ENCODE peak calls at places on chromosomes 5 and 9, in eight cellular contexts. One of them, this sample, is unnamed.
A peak's percentile ranks its signal among the peaks of the same experiment; 100 is the strongest.

GRCh38 chr5:170139786-170140335 is 34.2 kb downstream of the FOXI1 start:
- DNase-seq in activated T-cell treated with anti-CD3 and anti-CD28 coated beads, Interleukin-2, amount 50 U/mL, for 1 hour: no peak
- DNase-seq in NCI-H510A treated with DMSO at 0.1 percent for 48 hours: no peak
- DNase-seq in SHP77 treated with DMSO at 0.1 percent for 48 hours: no peak
- DNase-seq in ecto neural progenitor cell: peak; percentile 23
- DNase-seq in mucosa of gallbladder: no peak
- DNase-seq in AG04450: no peak
- DNase-seq in endothelial cell of umbilical vein: no peak
- DNase-seq in this sample: no peak

GRCh38 chr9:108586451-108586850 is 269.3 kb downstream of the ACTL7B start:
- DNase-seq in activated T-cell treated with anti-CD3 and anti-CD28 coated beads, Interleukin-2, amount 50 U/mL, for 1 hour: no peak
- DNase-seq in NCI-H510A treated with DMSO at 0.1 percent for 48 hours: no peak
- DNase-seq in SHP77 treated with DMSO at 0.1 percent for 48 hours: no peak
- DNase-seq in ecto neural progenitor cell: no peak
- DNase-seq in mucosa of gallbladder: no peak
- DNase-seq in AG04450: no peak
- DNase-seq in endothelial cell of umbilical vein: no peak
- DNase-seq in this sample: no peak

GRCh38 chr9:23621166-23621565 is 204.9 kb downstream of the ELAVL2 start:
- DNase-seq in activated T-cell treated with anti-CD3 and anti-CD28 coated beads, Interleukin-2, amount 50 U/mL, for 1 hour: no peak
- DNase-seq in NCI-H510A treated with DMSO at 0.1 percent for 48 hours: no peak
- DNase-seq in SHP77 treated with DMSO at 0.1 percent for 48 hours: no peak
- DNase-seq in ecto neural progenitor cell: no peak
- DNase-seq in mucosa of gallbladder: no peak
- DNase-seq in AG04450: no peak
- DNase-seq in endothelial cell of umbilical vein: no peak
- DNase-seq in this sample: no peak

GRCh38 chr5:11890777-11891176 is 13.5 kb downstream of the CTNND2 start:
- DNase-seq in activated T-cell treated with anti-CD3 and anti-CD28 coated beads, Interleukin-2, amount 50 U/mL, for 1 hour: no peak
- DNase-seq in NCI-H510A treated with DMSO at 0.1 percent for 48 hours: no peak
- DNase-seq in SHP77 treated with DMSO at 0.1 percent for 48 hours: no peak
- DNase-seq in ecto neural progenitor cell: no peak
- DNase-seq in mucosa of gallbladder: no peak
- DNase-seq in AG04450: no peak
- DNase-seq in endothelial cell of umbilical vein: no peak
- DNase-seq in this sample: no peak

GRCh38 chr9:104993291-104993963 is 65.5 kb upstream of the ABCA1 start:
- DNase-seq in activated T-cell treated with anti-CD3 and anti-CD28 coated beads, Interleukin-2, amount 50 U/mL, for 1 hour: no peak
- DNase-seq in NCI-H510A treated with DMSO at 0.1 percent for 48 hours: peak; percentile 56
- DNase-seq in SHP77 treated with DMSO at 0.1 percent for 48 hours: no peak
- DNase-seq in ecto neural progenitor cell: peak; percentile 60
- DNase-seq in mucosa of gallbladder: peak; percentile 82
- DNase-seq in AG04450: no peak
- DNase-seq in endothelial cell of umbilical vein: peak; percentile 68
- DNase-seq in this sample: peak; percentile 76

GRCh38 chr9:35757527-35758275 is 3.6 kb upstream of the MSMP start:
- DNase-seq in activated T-cell treated with anti-CD3 and anti-CD28 coated beads, Interleukin-2, amount 50 U/mL, for 1 hour: no peak
- DNase-seq in NCI-H510A treated with DMSO at 0.1 percent for 48 hours: peak; percentile 31
- DNase-seq in SHP77 treated with DMSO at 0.1 percent for 48 hours: no peak
- DNase-seq in ecto neural progenitor cell: no peak
- DNase-seq in mucosa of gallbladder: no peak
- DNase-seq in AG04450: no peak
- DNase-seq in endothelial cell of umbilical vein: peak; percentile 54
- DNase-seq in this sample: peak; percentile 68

GRCh38 chr5:170262061-170262764 is 29.4 kb downstream of the C5orf58 start:
- DNase-seq in activated T-cell treated with anti-CD3 and anti-CD28 coated beads, Interleukin-2, amount 50 U/mL, for 1 hour: no peak
- DNase-seq in NCI-H510A treated with DMSO at 0.1 percent for 48 hours: no peak
- DNase-seq in SHP77 treated with DMSO at 0.1 percent for 48 hours: no peak
- DNase-seq in ecto neural progenitor cell: no peak
- DNase-seq in mucosa of gallbladder: no peak
- DNase-seq in AG04450: no peak
- DNase-seq in endothelial cell of umbilical vein: no peak
- DNase-seq in this sample: no peak

GRCh38 chr5:1511651-1512540 is 11.9 kb downstream of the LPCAT1 start:
- DNase-seq in activated T-cell treated with anti-CD3 and anti-CD28 coated beads, Interleukin-2, amount 50 U/mL, for 1 hour: peak; percentile 14
- DNase-seq in NCI-H510A treated with DMSO at 0.1 percent for 48 hours: no peak
- DNase-seq in SHP77 treated with DMSO at 0.1 percent for 48 hours: peak; percentile 21
- DNase-seq in ecto neural progenitor cell: peak; percentile 46
- DNase-seq in mucosa of gallbladder: no peak
- DNase-seq in AG04450: no peak
- DNase-seq in endothelial cell of umbilical vein: no peak
- DNase-seq in this sample: peak; percentile 51

GRCh38 chr9:70484232-70485130 is 70.0 kb upstream of the KLF9 start:
- DNase-seq in activated T-cell treated with anti-CD3 and anti-CD28 coated beads, Interleukin-2, amount 50 U/mL, for 1 hour: no peak
- DNase-seq in NCI-H510A treated with DMSO at 0.1 percent for 48 hours: peak; percentile 41
- DNase-seq in SHP77 treated with DMSO at 0.1 percent for 48 hours: no peak
- DNase-seq in ecto neural progenitor cell: no peak
- DNase-seq in mucosa of gallbladder: no peak
- DNase-seq in AG04450: peak; percentile 43
- DNase-seq in endothelial cell of umbilical vein: peak; percentile 81
- DNase-seq in this sample: peak; percentile 88

GRCh38 chr9:130024597-130024994 is 18.4 kb downstream of the FNBP1 start:
- DNase-seq in activated T-cell treated with anti-CD3 and anti-CD28 coated beads, Interleukin-2, amount 50 U/mL, for 1 hour: no peak
- DNase-seq in NCI-H510A treated with DMSO at 0.1 percent for 48 hours: no peak
- DNase-seq in SHP77 treated with DMSO at 0.1 percent for 48 hours: no peak
- DNase-seq in ecto neural progenitor cell: no peak
- DNase-seq in mucosa of gallbladder: no peak
- DNase-seq in AG04450: no peak
- DNase-seq in endothelial cell of umbilical vein: no peak
- DNase-seq in this sample: no peak

GRCh38 chr5:177482359-177482795 is 8.9 kb upstream of the DBN1 start:
- DNase-seq in activated T-cell treated with anti-CD3 and anti-CD28 coated beads, Interleukin-2, amount 50 U/mL, for 1 hour: no peak
- DNase-seq in NCI-H510A treated with DMSO at 0.1 percent for 48 hours: no peak
- DNase-seq in SHP77 treated with DMSO at 0.1 percent for 48 hours: no peak
- DNase-seq in ecto neural progenitor cell: no peak
- DNase-seq in mucosa of gallbladder: no peak
- DNase-seq in AG04450: no peak
- DNase-seq in endothelial cell of umbilical vein: no peak
- DNase-seq in this sample: no peak

GRCh38 chr9:135065804-135066203 is 21.7 kb upstream of the OLFM1 start:
- DNase-seq in activated T-cell treated with anti-CD3 and anti-CD28 coated beads, Interleukin-2, amount 50 U/mL, for 1 hour: no peak
- DNase-seq in NCI-H510A treated with DMSO at 0.1 percent for 48 hours: no peak
- DNase-seq in SHP77 treated with DMSO at 0.1 percent for 48 hours: no peak
- DNase-seq in ecto neural progenitor cell: no peak
- DNase-seq in mucosa of gallbladder: no peak
- DNase-seq in AG04450: no peak
- DNase-seq in endothelial cell of umbilical vein: no peak
- DNase-seq in this sample: no peak

GRCh38 chr5:112388739-112389138 is 30.3 kb downstream of the EPB41L4A start:
- DNase-seq in activated T-cell treated with anti-CD3 and anti-CD28 coated beads, Interleukin-2, amount 50 U/mL, for 1 hour: no peak
- DNase-seq in NCI-H510A treated with DMSO at 0.1 percent for 48 hours: no peak
- DNase-seq in SHP77 treated with DMSO at 0.1 percent for 48 hours: no peak
- DNase-seq in ecto neural progenitor cell: no peak
- DNase-seq in mucosa of gallbladder: no peak
- DNase-seq in AG04450: no peak
- DNase-seq in endothelial cell of umbilical vein: no peak
- DNase-seq in this sample: no peak

GRCh38 chr9:116088396-116088795 is 65.2 kb upstream of the PAPPA start:
- DNase-seq in activated T-cell treated with anti-CD3 and anti-CD28 coated beads, Interleukin-2, amount 50 U/mL, for 1 hour: no peak
- DNase-seq in NCI-H510A treated with DMSO at 0.1 percent for 48 hours: no peak
- DNase-seq in SHP77 treated with DMSO at 0.1 percent for 48 hours: no peak
- DNase-seq in ecto neural progenitor cell: no peak
- DNase-seq in mucosa of gallbladder: no peak
- DNase-seq in AG04450: no peak
- DNase-seq in endothelial cell of umbilical vein: no peak
- DNase-seq in this sample: no peak

GRCh38 chr9:71769175-71770165 is 1.2 kb upstream of the CEMIP2 start:
- DNase-seq in activated T-cell treated with anti-CD3 and anti-CD28 coated beads, Interleukin-2, amount 50 U/mL, for 1 hour: peak; percentile 76
- DNase-seq in NCI-H510A treated with DMSO at 0.1 percent for 48 hours: peak; percentile 30
- DNase-seq in SHP77 treated with DMSO at 0.1 percent for 48 hours: no peak
- DNase-seq in ecto neural progenitor cell: peak; percentile 85
- DNase-seq in mucosa of gallbladder: peak; percentile 74
- DNase-seq in AG04450: no peak
- DNase-seq in endothelial cell of umbilical vein: peak; percentile 34
- DNase-seq in this sample: peak; percentile 31

GRCh38 chr9:107137495-107138202 is 145.4 kb upstream of the RAD23B start:
- DNase-seq in activated T-cell treated with anti-CD3 and anti-CD28 coated beads, Interleukin-2, amount 50 U/mL, for 1 hour: no peak
- DNase-seq in NCI-H510A treated with DMSO at 0.1 percent for 48 hours: no peak
- DNase-seq in SHP77 treated with DMSO at 0.1 percent for 48 hours: no peak
- DNase-seq in ecto neural progenitor cell: no peak
- DNase-seq in mucosa of gallbladder: no peak
- DNase-seq in AG04450: no peak
- DNase-seq in endothelial cell of umbilical vein: peak; percentile 17
- DNase-seq in this sample: peak; percentile 44

GRCh38 chr5:123700624-123701023 is 188.6 kb downstream of the CSNK1G3 start:
- DNase-seq in activated T-cell treated with anti-CD3 and anti-CD28 coated beads, Interleukin-2, amount 50 U/mL, for 1 hour: no peak
- DNase-seq in NCI-H510A treated with DMSO at 0.1 percent for 48 hours: no peak
- DNase-seq in SHP77 treated with DMSO at 0.1 percent for 48 hours: no peak
- DNase-seq in ecto neural progenitor cell: no peak
- DNase-seq in mucosa of gallbladder: no peak
- DNase-seq in AG04450: peak; percentile 83
- DNase-seq in endothelial cell of umbilical vein: peak; percentile 99
- DNase-seq in this sample: peak; percentile 95

GRCh38 chr5:135950611-135951010 is 4.2 kb downstream of the LECT2 start:
- DNase-seq in activated T-cell treated with anti-CD3 and anti-CD28 coated beads, Interleukin-2, amount 50 U/mL, for 1 hour: no peak
- DNase-seq in NCI-H510A treated with DMSO at 0.1 percent for 48 hours: no peak
- DNase-seq in SHP77 treated with DMSO at 0.1 percent for 48 hours: no peak
- DNase-seq in ecto neural progenitor cell: no peak
- DNase-seq in mucosa of gallbladder: no peak
- DNase-seq in AG04450: peak; percentile 52
- DNase-seq in endothelial cell of umbilical vein: no peak
- DNase-seq in this sample: no peak

GRCh38 chr5:7850533-7851239 is at the start of gene CFAP90:
- DNase-seq in activated T-cell treated with anti-CD3 and anti-CD28 coated beads, Interleukin-2, amount 50 U/mL, for 1 hour: no peak
- DNase-seq in NCI-H510A treated with DMSO at 0.1 percent for 48 hours: peak; percentile 57
- DNase-seq in SHP77 treated with DMSO at 0.1 percent for 48 hours: no peak
- DNase-seq in ecto neural progenitor cell: peak; percentile 91
- DNase-seq in mucosa of gallbladder: no peak
- DNase-seq in AG04450: no peak
- DNase-seq in endothelial cell of umbilical vein: peak; percentile 40
- DNase-seq in this sample: peak; percentile 71

GRCh38 chr9:123087359-123087888 is 54.0 kb downstream of the GPR21 start:
- DNase-seq in activated T-cell treated with anti-CD3 and anti-CD28 coated beads, Interleukin-2, amount 50 U/mL, for 1 hour: no peak
- DNase-seq in NCI-H510A treated with DMSO at 0.1 percent for 48 hours: peak; percentile 15
- DNase-seq in SHP77 treated with DMSO at 0.1 percent for 48 hours: no peak
- DNase-seq in ecto neural progenitor cell: no peak
- DNase-seq in mucosa of gallbladder: no peak
- DNase-seq in AG04450: no peak
- DNase-seq in endothelial cell of umbilical vein: no peak
- DNase-seq in this sample: peak; percentile 56

GRCh38 chr5:9337908-9338307 is 208.0 kb downstream of the SEMA5A start:
- DNase-seq in activated T-cell treated with anti-CD3 and anti-CD28 coated beads, Interleukin-2, amount 50 U/mL, for 1 hour: no peak
- DNase-seq in NCI-H510A treated with DMSO at 0.1 percent for 48 hours: no peak
- DNase-seq in SHP77 treated with DMSO at 0.1 percent for 48 hours: no peak
- DNase-seq in ecto neural progenitor cell: no peak
- DNase-seq in mucosa of gallbladder: no peak
- DNase-seq in AG04450: peak; percentile 51
- DNase-seq in endothelial cell of umbilical vein: peak; percentile 24
- DNase-seq in this sample: no peak

GRCh38 chr5:96615223-96615622 is 47.0 kb upstream of the CAST start:
- DNase-seq in activated T-cell treated with anti-CD3 and anti-CD28 coated beads, Interleukin-2, amount 50 U/mL, for 1 hour: no peak
- DNase-seq in NCI-H510A treated with DMSO at 0.1 percent for 48 hours: no peak
- DNase-seq in SHP77 treated with DMSO at 0.1 percent for 48 hours: no peak
- DNase-seq in ecto neural progenitor cell: no peak
- DNase-seq in mucosa of gallbladder: no peak
- DNase-seq in AG04450: no peak
- DNase-seq in endothelial cell of umbilical vein: no peak
- DNase-seq in this sample: peak; percentile 40

GRCh38 chr5:138927979-138928378 is 52.8 kb upstream of the LRRTM2 start:
- DNase-seq in activated T-cell treated with anti-CD3 and anti-CD28 coated beads, Interleukin-2, amount 50 U/mL, for 1 hour: no peak
- DNase-seq in NCI-H510A treated with DMSO at 0.1 percent for 48 hours: no peak
- DNase-seq in SHP77 treated with DMSO at 0.1 percent for 48 hours: no peak
- DNase-seq in ecto neural progenitor cell: no peak
- DNase-seq in mucosa of gallbladder: peak; percentile 81
- DNase-seq in AG04450: no peak
- DNase-seq in endothelial cell of umbilical vein: peak; percentile 73
- DNase-seq in this sample: peak; percentile 67

GRCh38 chr5:50751064-50751657 is 84.7 kb downstream of the PARP8 start:
- DNase-seq in activated T-cell treated with anti-CD3 and anti-CD28 coated beads, Interleukin-2, amount 50 U/mL, for 1 hour: no peak
- DNase-seq in NCI-H510A treated with DMSO at 0.1 percent for 48 hours: peak; percentile 11
- DNase-seq in SHP77 treated with DMSO at 0.1 percent for 48 hours: peak; percentile 43
- DNase-seq in ecto neural progenitor cell: no peak
- DNase-seq in mucosa of gallbladder: peak; percentile 31
- DNase-seq in AG04450: peak; percentile 15
- DNase-seq in endothelial cell of umbilical vein: no peak
- DNase-seq in this sample: peak; percentile 23

GRCh38 chr9:70117835-70118319 is 74.2 kb downstream of the MAMDC2 start:
- DNase-seq in activated T-cell treated with anti-CD3 and anti-CD28 coated beads, Interleukin-2, amount 50 U/mL, for 1 hour: no peak
- DNase-seq in NCI-H510A treated with DMSO at 0.1 percent for 48 hours: no peak
- DNase-seq in SHP77 treated with DMSO at 0.1 percent for 48 hours: no peak
- DNase-seq in ecto neural progenitor cell: no peak
- DNase-seq in mucosa of gallbladder: peak; percentile 30
- DNase-seq in AG04450: no peak
- DNase-seq in endothelial cell of umbilical vein: no peak
- DNase-seq in this sample: peak; percentile 8

GRCh38 chr9:108535526-108535925 is 320.3 kb downstream of the ACTL7B start:
- DNase-seq in activated T-cell treated with anti-CD3 and anti-CD28 coated beads, Interleukin-2, amount 50 U/mL, for 1 hour: no peak
- DNase-seq in NCI-H510A treated with DMSO at 0.1 percent for 48 hours: no peak
- DNase-seq in SHP77 treated with DMSO at 0.1 percent for 48 hours: no peak
- DNase-seq in ecto neural progenitor cell: no peak
- DNase-seq in mucosa of gallbladder: no peak
- DNase-seq in AG04450: no peak
- DNase-seq in endothelial cell of umbilical vein: peak; percentile 26
- DNase-seq in this sample: peak; percentile 28